ENCODE peak calls at places on chromosome 5, in four cellular contexts. L, U, B and C are unnamed samples.

GRCh38 chr5:71653119-71653518 is 66.0 kb upstream of the CARTPT start:
- DNase-seq in L (peak; percentile 83), U (peak; percentile 77), B (peak; percentile 39), C (no peak)

GRCh38 chr5:133969654-133970324 is 1.4 kb upstream of the C5orf15 start:
- DNase-seq in L (no peak), U (no peak), B (no peak), C (no peak)

GRCh38 chr5:10199700-10200099 is 50.0 kb downstream of the ATPSCKMT start:
- DNase-seq in L (no peak), U (no peak), B (no peak), C (no peak)

GRCh38 chr5:32506809-32507208 is 62.3 kb upstream of the ZFR start:
- DNase-seq in L (no peak), U (no peak), B (peak; percentile 34), C (no peak)

GRCh38 chr5:144276034-144276822 is 105.6 kb downstream of the KCTD16 start:
- DNase-seq in L (no peak), U (no peak), B (no peak), C (no peak)

GRCh38 chr5:179869641-179870402 is 11.2 kb upstream of the MRNIP start:
- DNase-seq in L (no peak), U (no peak), B (no peak), C (no peak)

GRCh38 chr5:167765341-167765740 is 526.1 kb upstream of the WWC1 start:
- DNase-seq in L (no peak), U (no peak), B (no peak), C (no peak)

GRCh38 chr5:131654309-131654708 is 19.3 kb upstream of the RAPGEF6 start:
- DNase-seq in L (no peak), U (no peak), B (no peak), C (no peak)

GRCh38 chr5:125928663-125929062 is 494.5 kb upstream of the GRAMD2B start:
- DNase-seq in L (no peak), U (no peak), B (no peak), C (no peak)

GRCh38 chr5:402615-403359 is 40.2 kb upstream of the EXOC3 start:
- DNase-seq in L (no peak), U (no peak), B (no peak), C (no peak)

GRCh38 chr5:132416306-132417009 is 46.9 kb downstream of the SLC22A5 start:
- DNase-seq in L (no peak), U (no peak), B (no peak), C (no peak)

GRCh38 chr5:38420691-38421395 is 135.6 kb downstream of the LIFR start:
- DNase-seq in L (peak; percentile 74), U (no peak), B (peak; percentile 48), C (no peak)

GRCh38 chr5:176780951-176781350 is 29.4 kb upstream of the UNC5A start:
- DNase-seq in L (peak; percentile 43), U (no peak), B (no peak), C (no peak)

GRCh38 chr5:74490814-74491213 is 149.7 kb downstream of the ENC1 start:
- DNase-seq in L (no peak), U (no peak), B (no peak), C (no peak)

GRCh38 chr5:329106-329757 is 7.7 kb downstream of the AHRR start:
- DNase-seq in L (no peak), U (no peak), B (no peak), C (no peak)

GRCh38 chr5:86689103-86689729 is 71.5 kb downstream of the COX7C start:
- DNase-seq in L (no peak), U (no peak), B (no peak), C (no peak)

GRCh38 chr5:91128604-91129003 is 254.5 kb downstream of the ARRDC3 start:
- DNase-seq in L (no peak), U (no peak), B (no peak), C (no peak)

GRCh38 chr5:134003064-134003956 is 1.5 kb downstream of the VDAC1 start:
- DNase-seq in L (no peak), U (no peak), B (no peak), C (no peak)

GRCh38 chr5:153880094-153880493 is 158.6 kb downstream of the FAM114A2 start:
- DNase-seq in L (no peak), U (peak; percentile 49), B (no peak), C (no peak)

GRCh38 chr5:72531496-72532190 is 24.4 kb upstream of the ZNF366 start:
- DNase-seq in L (no peak), U (no peak), B (no peak), C (no peak)

GRCh38 chr5:116658141-116658540 is 83.5 kb upstream of the SEMA6A start:
- DNase-seq in L (no peak), U (no peak), B (no peak), C (no peak)

GRCh38 chr5:42228279-42228678 is 195.0 kb upstream of the GHR start:
- DNase-seq in L (no peak), U (no peak), B (no peak), C (no peak)

GRCh38 chr5:39716532-39716971 is 291.8 kb upstream of the DAB2 start:
- DNase-seq in L (no peak), U (peak; percentile 15), B (no peak), C (no peak)

GRCh38 chr5:134090482-134090881 is 24.0 kb upstream of the TCF7 start:
- DNase-seq in L (no peak), U (no peak), B (no peak), C (no peak)

GRCh38 chr5:178196413-178196812 is 7.9 kb upstream of the HNRNPAB start:
- DNase-seq in L (no peak), U (no peak), B (no peak), C (no peak)

GRCh38 chr5:88269222-88269771 is 652 bp upstream of the TMEM161B start:
- DNase-seq in L (peak; percentile 29), U (peak; percentile 41), B (no peak), C (no peak)

GRCh38 chr5:176692835-176693476 is 45.7 kb downstream of the TSPAN17 start:
- DNase-seq in L (peak; percentile 48), U (peak; percentile 79), B (no peak), C (no peak)

GRCh38 chr5:31819926-31820516 is 181.1 kb downstream of the PDZD2 start:
- DNase-seq in L (no peak), U (no peak), B (no peak), C (no peak)